ENCODE peak calls at places on chromosomes 2 and 18, in ten cellular contexts. One of them, this sample, is unnamed.

GRCh38 chr2:42953216-42953615 is 160.8 kb upstream of the HAAO start:
- DNase-seq in activated naive CD8-positive, alpha-beta T cell treated with anti-CD3 and anti-CD28 coated beads, Interleukin-2, amount 50 U/mL, for 16 hours: no peak
- DNase-seq in AG09319: no peak
- DNase-seq in activated T-cell treated with anti-CD3 and anti-CD28 coated beads for 1 hour: no peak
- DNase-seq in ELF-1: no peak
- DNase-seq in cardiac septum: no peak
- DNase-seq in stimulated activated CD4-positive, alpha-beta T cell treated with anti-CD3 and anti-CD28 coated beads, Interleukin-2, amount 100 ng/mL, for 24 hours: no peak
- DNase-seq in NCI-H345: peak
- DNase-seq in tibial nerve: no peak
- DNase-seq in non-pigmented ciliary epithelial cell: no peak
- DNase-seq in this sample: no peak

GRCh38 chr18:62187543-62188378 is 706 bp downstream of the RELCH start:
- DNase-seq in NCI-H345: no peak
- DNase-seq in cardiac septum: no peak
- DNase-seq in tibial nerve: peak
- DNase-seq in activated T-cell treated with anti-CD3 and anti-CD28 coated beads for 1 hour: peak
- DNase-seq in AG09319: no peak
- DNase-seq in non-pigmented ciliary epithelial cell: no peak
- DNase-seq in ELF-1: no peak
- DNase-seq in stimulated activated CD4-positive, alpha-beta T cell treated with anti-CD3 and anti-CD28 coated beads, Interleukin-2, amount 100 ng/mL, for 24 hours: peak
- DNase-seq in activated naive CD8-positive, alpha-beta T cell treated with anti-CD3 and anti-CD28 coated beads, Interleukin-2, amount 50 U/mL, for 16 hours: no peak
- DNase-seq in this sample: peak

GRCh38 chr2:219675206-219675605 is 47.8 kb downstream of the SLC4A3 start:
- DNase-seq in activated naive CD8-positive, alpha-beta T cell treated with anti-CD3 and anti-CD28 coated beads, Interleukin-2, amount 50 U/mL, for 16 hours: no peak
- DNase-seq in NCI-H345: no peak
- DNase-seq in AG09319: no peak
- DNase-seq in ELF-1: no peak
- DNase-seq in stimulated activated CD4-positive, alpha-beta T cell treated with anti-CD3 and anti-CD28 coated beads, Interleukin-2, amount 100 ng/mL, for 24 hours: no peak
- DNase-seq in activated T-cell treated with anti-CD3 and anti-CD28 coated beads for 1 hour: no peak
- DNase-seq in cardiac septum: no peak
- DNase-seq in tibial nerve: no peak
- DNase-seq in non-pigmented ciliary epithelial cell: no peak
- DNase-seq in this sample: no peak

GRCh38 chr2:212777020-212777491 is 238.5 kb upstream of the ERBB4 start:
- DNase-seq in stimulated activated CD4-positive, alpha-beta T cell treated with anti-CD3 and anti-CD28 coated beads, Interleukin-2, amount 100 ng/mL, for 24 hours: no peak
- DNase-seq in NCI-H345: peak
- DNase-seq in non-pigmented ciliary epithelial cell: peak
- DNase-seq in activated T-cell treated with anti-CD3 and anti-CD28 coated beads for 1 hour: no peak
- DNase-seq in AG09319: no peak
- DNase-seq in activated naive CD8-positive, alpha-beta T cell treated with anti-CD3 and anti-CD28 coated beads, Interleukin-2, amount 50 U/mL, for 16 hours: no peak
- DNase-seq in tibial nerve: no peak
- DNase-seq in ELF-1: peak
- DNase-seq in cardiac septum: no peak
- DNase-seq in this sample: peak

GRCh38 chr2:238657132-238658053 is 190.5 kb upstream of the TWIST2 start:
- DNase-seq in non-pigmented ciliary epithelial cell: no peak
- DNase-seq in stimulated activated CD4-positive, alpha-beta T cell treated with anti-CD3 and anti-CD28 coated beads, Interleukin-2, amount 100 ng/mL, for 24 hours: no peak
- DNase-seq in activated T-cell treated with anti-CD3 and anti-CD28 coated beads for 1 hour: no peak
- DNase-seq in tibial nerve: no peak
- DNase-seq in NCI-H345: no peak
- DNase-seq in activated naive CD8-positive, alpha-beta T cell treated with anti-CD3 and anti-CD28 coated beads, Interleukin-2, amount 50 U/mL, for 16 hours: no peak
- DNase-seq in ELF-1: peak
- DNase-seq in cardiac septum: no peak
- DNase-seq in AG09319: peak
- DNase-seq in this sample: no peak

GRCh38 chr2:171541202-171541884 is 19.1 kb downstream of the CYBRD1 start:
- DNase-seq in activated T-cell treated with anti-CD3 and anti-CD28 coated beads for 1 hour: no peak
- DNase-seq in stimulated activated CD4-positive, alpha-beta T cell treated with anti-CD3 and anti-CD28 coated beads, Interleukin-2, amount 100 ng/mL, for 24 hours: no peak
- DNase-seq in tibial nerve: no peak
- DNase-seq in non-pigmented ciliary epithelial cell: no peak
- DNase-seq in NCI-H345: no peak
- DNase-seq in cardiac septum: no peak
- DNase-seq in ELF-1: peak
- DNase-seq in AG09319: no peak
- DNase-seq in activated naive CD8-positive, alpha-beta T cell treated with anti-CD3 and anti-CD28 coated beads, Interleukin-2, amount 50 U/mL, for 16 hours: no peak
- DNase-seq in this sample: no peak

GRCh38 chr2:83850071-83850725 is 608.9 kb downstream of the SUCLG1 start:
- DNase-seq in non-pigmented ciliary epithelial cell: no peak
- DNase-seq in activated naive CD8-positive, alpha-beta T cell treated with anti-CD3 and anti-CD28 coated beads, Interleukin-2, amount 50 U/mL, for 16 hours: no peak
- DNase-seq in tibial nerve: no peak
- DNase-seq in ELF-1: no peak
- DNase-seq in cardiac septum: no peak
- DNase-seq in AG09319: no peak
- DNase-seq in NCI-H345: no peak
- DNase-seq in stimulated activated CD4-positive, alpha-beta T cell treated with anti-CD3 and anti-CD28 coated beads, Interleukin-2, amount 100 ng/mL, for 24 hours: no peak
- DNase-seq in activated T-cell treated with anti-CD3 and anti-CD28 coated beads for 1 hour: no peak
- DNase-seq in this sample: no peak

GRCh38 chr18:55489742-55490055 is 98.3 kb downstream of the TCF4 start:
- DNase-seq in ELF-1: no peak
- DNase-seq in activated T-cell treated with anti-CD3 and anti-CD28 coated beads for 1 hour: no peak
- DNase-seq in activated naive CD8-positive, alpha-beta T cell treated with anti-CD3 and anti-CD28 coated beads, Interleukin-2, amount 50 U/mL, for 16 hours: no peak
- DNase-seq in tibial nerve: no peak
- DNase-seq in AG09319: no peak
- DNase-seq in non-pigmented ciliary epithelial cell: no peak
- DNase-seq in stimulated activated CD4-positive, alpha-beta T cell treated with anti-CD3 and anti-CD28 coated beads, Interleukin-2, amount 100 ng/mL, for 24 hours: no peak
- DNase-seq in NCI-H345: peak
- DNase-seq in cardiac septum: no peak
- DNase-seq in this sample: no peak

GRCh38 chr2:137223722-137224121 is 458.4 kb downstream of the THSD7B start:
- DNase-seq in stimulated activated CD4-positive, alpha-beta T cell treated with anti-CD3 and anti-CD28 coated beads, Interleukin-2, amount 100 ng/mL, for 24 hours: no peak
- DNase-seq in non-pigmented ciliary epithelial cell: no peak
- DNase-seq in NCI-H345: no peak
- DNase-seq in activated naive CD8-positive, alpha-beta T cell treated with anti-CD3 and anti-CD28 coated beads, Interleukin-2, amount 50 U/mL, for 16 hours: no peak
- DNase-seq in ELF-1: no peak
- DNase-seq in activated T-cell treated with anti-CD3 and anti-CD28 coated beads for 1 hour: no peak
- DNase-seq in tibial nerve: no peak
- DNase-seq in AG09319: no peak
- DNase-seq in cardiac septum: no peak
- DNase-seq in this sample: no peak

GRCh38 chr2:178845565-178846457 is 38.6 kb upstream of the TTN start:
- DNase-seq in activated T-cell treated with anti-CD3 and anti-CD28 coated beads for 1 hour: no peak
- DNase-seq in non-pigmented ciliary epithelial cell: peak
- DNase-seq in NCI-H345: no peak
- DNase-seq in activated naive CD8-positive, alpha-beta T cell treated with anti-CD3 and anti-CD28 coated beads, Interleukin-2, amount 50 U/mL, for 16 hours: no peak
- DNase-seq in AG09319: peak
- DNase-seq in ELF-1: no peak
- DNase-seq in cardiac septum: no peak
- DNase-seq in stimulated activated CD4-positive, alpha-beta T cell treated with anti-CD3 and anti-CD28 coated beads, Interleukin-2, amount 100 ng/mL, for 24 hours: no peak
- DNase-seq in tibial nerve: no peak
- DNase-seq in this sample: no peak

GRCh38 chr2:225165052-225165451 is 122.8 kb upstream of the DOCK10 start:
- DNase-seq in activated T-cell treated with anti-CD3 and anti-CD28 coated beads for 1 hour: no peak
- DNase-seq in tibial nerve: no peak
- DNase-seq in non-pigmented ciliary epithelial cell: peak
- DNase-seq in NCI-H345: no peak
- DNase-seq in ELF-1: no peak
- DNase-seq in activated naive CD8-positive, alpha-beta T cell treated with anti-CD3 and anti-CD28 coated beads, Interleukin-2, amount 50 U/mL, for 16 hours: no peak
- DNase-seq in stimulated activated CD4-positive, alpha-beta T cell treated with anti-CD3 and anti-CD28 coated beads, Interleukin-2, amount 100 ng/mL, for 24 hours: no peak
- DNase-seq in AG09319: no peak
- DNase-seq in cardiac septum: no peak
- DNase-seq in this sample: no peak

GRCh38 chr2:231526341-231527090 is 3.7 kb downstream of the NMUR1 start:
- DNase-seq in NCI-H345: no peak
- DNase-seq in stimulated activated CD4-positive, alpha-beta T cell treated with anti-CD3 and anti-CD28 coated beads, Interleukin-2, amount 100 ng/mL, for 24 hours: no peak
- DNase-seq in non-pigmented ciliary epithelial cell: no peak
- DNase-seq in activated T-cell treated with anti-CD3 and anti-CD28 coated beads for 1 hour: no peak
- DNase-seq in cardiac septum: peak
- DNase-seq in activated naive CD8-positive, alpha-beta T cell treated with anti-CD3 and anti-CD28 coated beads, Interleukin-2, amount 50 U/mL, for 16 hours: no peak
- DNase-seq in tibial nerve: no peak
- DNase-seq in AG09319: no peak
- DNase-seq in ELF-1: no peak
- DNase-seq in this sample: no peak

GRCh38 chr2:195269220-195269619 is 387.8 kb upstream of the SLC39A10 start:
- DNase-seq in tibial nerve: no peak
- DNase-seq in stimulated activated CD4-positive, alpha-beta T cell treated with anti-CD3 and anti-CD28 coated beads, Interleukin-2, amount 100 ng/mL, for 24 hours: no peak
- DNase-seq in ELF-1: no peak
- DNase-seq in activated naive CD8-positive, alpha-beta T cell treated with anti-CD3 and anti-CD28 coated beads, Interleukin-2, amount 50 U/mL, for 16 hours: no peak
- DNase-seq in AG09319: no peak
- DNase-seq in non-pigmented ciliary epithelial cell: no peak
- DNase-seq in NCI-H345: no peak
- DNase-seq in cardiac septum: no peak
- DNase-seq in activated T-cell treated with anti-CD3 and anti-CD28 coated beads for 1 hour: no peak
- DNase-seq in this sample: no peak

GRCh38 chr2:124894199-124894598 is 869.1 kb downstream of the CNTNAP5 start:
- DNase-seq in activated naive CD8-positive, alpha-beta T cell treated with anti-CD3 and anti-CD28 coated beads, Interleukin-2, amount 50 U/mL, for 16 hours: no peak
- DNase-seq in ELF-1: no peak
- DNase-seq in non-pigmented ciliary epithelial cell: no peak
- DNase-seq in tibial nerve: no peak
- DNase-seq in cardiac septum: no peak
- DNase-seq in stimulated activated CD4-positive, alpha-beta T cell treated with anti-CD3 and anti-CD28 coated beads, Interleukin-2, amount 100 ng/mL, for 24 hours: no peak
- DNase-seq in AG09319: no peak
- DNase-seq in activated T-cell treated with anti-CD3 and anti-CD28 coated beads for 1 hour: no peak
- DNase-seq in NCI-H345: no peak
- DNase-seq in this sample: no peak

GRCh38 chr2:204538179-204539009 is 6.9 kb upstream of the PARD3B start:
- DNase-seq in activated T-cell treated with anti-CD3 and anti-CD28 coated beads for 1 hour: no peak
- DNase-seq in ELF-1: peak
- DNase-seq in tibial nerve: no peak
- DNase-seq in NCI-H345: no peak
- DNase-seq in stimulated activated CD4-positive, alpha-beta T cell treated with anti-CD3 and anti-CD28 coated beads, Interleukin-2, amount 100 ng/mL, for 24 hours: no peak
- DNase-seq in cardiac septum: no peak
- DNase-seq in non-pigmented ciliary epithelial cell: no peak
- DNase-seq in AG09319: no peak
- DNase-seq in activated naive CD8-positive, alpha-beta T cell treated with anti-CD3 and anti-CD28 coated beads, Interleukin-2, amount 50 U/mL, for 16 hours: no peak
- DNase-seq in this sample: no peak

GRCh38 chr2:157172239-157172638 is 85.3 kb upstream of the GALNT5 start:
- DNase-seq in activated T-cell treated with anti-CD3 and anti-CD28 coated beads for 1 hour: no peak
- DNase-seq in cardiac septum: no peak
- DNase-seq in ELF-1: no peak
- DNase-seq in activated naive CD8-positive, alpha-beta T cell treated with anti-CD3 and anti-CD28 coated beads, Interleukin-2, amount 50 U/mL, for 16 hours: no peak
- DNase-seq in NCI-H345: no peak
- DNase-seq in stimulated activated CD4-positive, alpha-beta T cell treated with anti-CD3 and anti-CD28 coated beads, Interleukin-2, amount 100 ng/mL, for 24 hours: no peak
- DNase-seq in non-pigmented ciliary epithelial cell: no peak
- DNase-seq in tibial nerve: no peak
- DNase-seq in AG09319: no peak
- DNase-seq in this sample: no peak

GRCh38 chr2:237113026-237113810 is 27.5 kb downstream of the COPS8 start:
- DNase-seq in activated T-cell treated with anti-CD3 and anti-CD28 coated beads for 1 hour: no peak
- DNase-seq in stimulated activated CD4-positive, alpha-beta T cell treated with anti-CD3 and anti-CD28 coated beads, Interleukin-2, amount 100 ng/mL, for 24 hours: no peak
- DNase-seq in activated naive CD8-positive, alpha-beta T cell treated with anti-CD3 and anti-CD28 coated beads, Interleukin-2, amount 50 U/mL, for 16 hours: no peak
- DNase-seq in ELF-1: no peak
- DNase-seq in NCI-H345: no peak
- DNase-seq in AG09319: no peak
- DNase-seq in non-pigmented ciliary epithelial cell: no peak
- DNase-seq in tibial nerve: no peak
- DNase-seq in cardiac septum: no peak
- DNase-seq in this sample: no peak

GRCh38 chr2:182890305-182890704 is 23.9 kb upstream of the FRZB start:
- DNase-seq in ELF-1: no peak
- DNase-seq in activated naive CD8-positive, alpha-beta T cell treated with anti-CD3 and anti-CD28 coated beads, Interleukin-2, amount 50 U/mL, for 16 hours: no peak
- DNase-seq in tibial nerve: no peak
- DNase-seq in AG09319: no peak
- DNase-seq in NCI-H345: no peak
- DNase-seq in non-pigmented ciliary epithelial cell: no peak
- DNase-seq in stimulated activated CD4-positive, alpha-beta T cell treated with anti-CD3 and anti-CD28 coated beads, Interleukin-2, amount 100 ng/mL, for 24 hours: no peak
- DNase-seq in activated T-cell treated with anti-CD3 and anti-CD28 coated beads for 1 hour: no peak
- DNase-seq in cardiac septum: no peak
- DNase-seq in this sample: no peak

GRCh38 chr18:48405108-48405507 is 4.1 kb downstream of the ZBTB7C start:
- DNase-seq in ELF-1: no peak
- DNase-seq in NCI-H345: no peak
- DNase-seq in activated T-cell treated with anti-CD3 and anti-CD28 coated beads for 1 hour: no peak
- DNase-seq in stimulated activated CD4-positive, alpha-beta T cell treated with anti-CD3 and anti-CD28 coated beads, Interleukin-2, amount 100 ng/mL, for 24 hours: no peak
- DNase-seq in cardiac septum: no peak
- DNase-seq in non-pigmented ciliary epithelial cell: no peak
- DNase-seq in tibial nerve: no peak
- DNase-seq in activated naive CD8-positive, alpha-beta T cell treated with anti-CD3 and anti-CD28 coated beads, Interleukin-2, amount 50 U/mL, for 16 hours: no peak
- DNase-seq in AG09319: no peak
- DNase-seq in this sample: no peak

GRCh38 chr18:7084766-7085080 is 32.9 kb downstream of the LAMA1 start:
- DNase-seq in AG09319: peak
- DNase-seq in cardiac septum: no peak
- DNase-seq in tibial nerve: no peak
- DNase-seq in stimulated activated CD4-positive, alpha-beta T cell treated with anti-CD3 and anti-CD28 coated beads, Interleukin-2, amount 100 ng/mL, for 24 hours: no peak
- DNase-seq in ELF-1: no peak
- DNase-seq in activated naive CD8-positive, alpha-beta T cell treated with anti-CD3 and anti-CD28 coated beads, Interleukin-2, amount 50 U/mL, for 16 hours: no peak
- DNase-seq in activated T-cell treated with anti-CD3 and anti-CD28 coated beads for 1 hour: no peak
- DNase-seq in non-pigmented ciliary epithelial cell: peak
- DNase-seq in NCI-H345: no peak
- DNase-seq in this sample: peak

GRCh38 chr2:65781756-65782155 is 349.4 kb upstream of the SPRED2 start:
- DNase-seq in stimulated activated CD4-positive, alpha-beta T cell treated with anti-CD3 and anti-CD28 coated beads, Interleukin-2, amount 100 ng/mL, for 24 hours: no peak
- DNase-seq in non-pigmented ciliary epithelial cell: no peak
- DNase-seq in ELF-1: no peak
- DNase-seq in activated T-cell treated with anti-CD3 and anti-CD28 coated beads for 1 hour: no peak
- DNase-seq in cardiac septum: no peak
- DNase-seq in NCI-H345: no peak
- DNase-seq in AG09319: no peak
- DNase-seq in tibial nerve: no peak
- DNase-seq in activated naive CD8-positive, alpha-beta T cell treated with anti-CD3 and anti-CD28 coated beads, Interleukin-2, amount 50 U/mL, for 16 hours: no peak
- DNase-seq in this sample: no peak

GRCh38 chr2:131034122-131035051 is 58.9 kb downstream of the FAM168B start:
- DNase-seq in AG09319: no peak
- DNase-seq in non-pigmented ciliary epithelial cell: no peak
- DNase-seq in ELF-1: peak
- DNase-seq in NCI-H345: peak
- DNase-seq in stimulated activated CD4-positive, alpha-beta T cell treated with anti-CD3 and anti-CD28 coated beads, Interleukin-2, amount 100 ng/mL, for 24 hours: peak
- DNase-seq in activated T-cell treated with anti-CD3 and anti-CD28 coated beads for 1 hour: no peak
- DNase-seq in cardiac septum: no peak
- DNase-seq in tibial nerve: no peak
- DNase-seq in activated naive CD8-positive, alpha-beta T cell treated with anti-CD3 and anti-CD28 coated beads, Interleukin-2, amount 50 U/mL, for 16 hours: no peak
- DNase-seq in this sample: no peak

GRCh38 chr2:172480301-172481218 is 53.2 kb downstream of the ITGA6 start:
- DNase-seq in cardiac septum: no peak
- DNase-seq in activated T-cell treated with anti-CD3 and anti-CD28 coated beads for 1 hour: no peak
- DNase-seq in activated naive CD8-positive, alpha-beta T cell treated with anti-CD3 and anti-CD28 coated beads, Interleukin-2, amount 50 U/mL, for 16 hours: no peak
- DNase-seq in ELF-1: peak
- DNase-seq in non-pigmented ciliary epithelial cell: no peak
- DNase-seq in NCI-H345: no peak
- DNase-seq in stimulated activated CD4-positive, alpha-beta T cell treated with anti-CD3 and anti-CD28 coated beads, Interleukin-2, amount 100 ng/mL, for 24 hours: no peak
- DNase-seq in AG09319: no peak
- DNase-seq in tibial nerve: no peak
- DNase-seq in this sample: no peak

GRCh38 chr2:175282300-175282699 is 100.8 kb upstream of the ATP5MC3 start:
- DNase-seq in non-pigmented ciliary epithelial cell: no peak
- DNase-seq in activated naive CD8-positive, alpha-beta T cell treated with anti-CD3 and anti-CD28 coated beads, Interleukin-2, amount 50 U/mL, for 16 hours: no peak
- DNase-seq in AG09319: peak
- DNase-seq in tibial nerve: no peak
- DNase-seq in cardiac septum: no peak
- DNase-seq in stimulated activated CD4-positive, alpha-beta T cell treated with anti-CD3 and anti-CD28 coated beads, Interleukin-2, amount 100 ng/mL, for 24 hours: no peak
- DNase-seq in activated T-cell treated with anti-CD3 and anti-CD28 coated beads for 1 hour: no peak
- DNase-seq in ELF-1: no peak
- DNase-seq in NCI-H345: peak
- DNase-seq in this sample: peak

GRCh38 chr18:75066223-75066622 is 142.7 kb downstream of the PTGR3 start:
- DNase-seq in AG09319: no peak
- DNase-seq in activated naive CD8-positive, alpha-beta T cell treated with anti-CD3 and anti-CD28 coated beads, Interleukin-2, amount 50 U/mL, for 16 hours: no peak
- DNase-seq in ELF-1: no peak
- DNase-seq in stimulated activated CD4-positive, alpha-beta T cell treated with anti-CD3 and anti-CD28 coated beads, Interleukin-2, amount 100 ng/mL, for 24 hours: no peak
- DNase-seq in activated T-cell treated with anti-CD3 and anti-CD28 coated beads for 1 hour: no peak
- DNase-seq in non-pigmented ciliary epithelial cell: no peak
- DNase-seq in cardiac septum: peak
- DNase-seq in tibial nerve: no peak
- DNase-seq in NCI-H345: no peak
- DNase-seq in this sample: no peak

GRCh38 chr2:233831861-233832260 is 22.5 kb downstream of the HJURP start:
- DNase-seq in ELF-1: no peak
- DNase-seq in NCI-H345: no peak
- DNase-seq in non-pigmented ciliary epithelial cell: no peak
- DNase-seq in activated naive CD8-positive, alpha-beta T cell treated with anti-CD3 and anti-CD28 coated beads, Interleukin-2, amount 50 U/mL, for 16 hours: no peak
- DNase-seq in cardiac septum: no peak
- DNase-seq in AG09319: no peak
- DNase-seq in stimulated activated CD4-positive, alpha-beta T cell treated with anti-CD3 and anti-CD28 coated beads, Interleukin-2, amount 100 ng/mL, for 24 hours: no peak
- DNase-seq in tibial nerve: no peak
- DNase-seq in activated T-cell treated with anti-CD3 and anti-CD28 coated beads for 1 hour: no peak
- DNase-seq in this sample: no peak

GRCh38 chr2:233417282-233417681 is 63.0 kb downstream of the DGKD start:
- DNase-seq in non-pigmented ciliary epithelial cell: no peak
- DNase-seq in ELF-1: no peak
- DNase-seq in cardiac septum: no peak
- DNase-seq in stimulated activated CD4-positive, alpha-beta T cell treated with anti-CD3 and anti-CD28 coated beads, Interleukin-2, amount 100 ng/mL, for 24 hours: no peak
- DNase-seq in NCI-H345: no peak
- DNase-seq in AG09319: no peak
- DNase-seq in activated naive CD8-positive, alpha-beta T cell treated with anti-CD3 and anti-CD28 coated beads, Interleukin-2, amount 50 U/mL, for 16 hours: no peak
- DNase-seq in activated T-cell treated with anti-CD3 and anti-CD28 coated beads for 1 hour: no peak
- DNase-seq in tibial nerve: no peak
- DNase-seq in this sample: no peak

GRCh38 chr2:190592831-190593230 is 56.1 kb upstream of the NAB1 start:
- DNase-seq in ELF-1: no peak
- DNase-seq in tibial nerve: no peak
- DNase-seq in non-pigmented ciliary epithelial cell: no peak
- DNase-seq in activated T-cell treated with anti-CD3 and anti-CD28 coated beads for 1 hour: no peak
- DNase-seq in activated naive CD8-positive, alpha-beta T cell treated with anti-CD3 and anti-CD28 coated beads, Interleukin-2, amount 50 U/mL, for 16 hours: no peak
- DNase-seq in stimulated activated CD4-positive, alpha-beta T cell treated with anti-CD3 and anti-CD28 coated beads, Interleukin-2, amount 100 ng/mL, for 24 hours: no peak
- DNase-seq in NCI-H345: no peak
- DNase-seq in cardiac septum: no peak
- DNase-seq in AG09319: no peak
- DNase-seq in this sample: no peak

This sample was measured in smooth muscle cell of the brain vasculature.